ENCODE peak calls at places on chromosomes 2 and 18, in eight cellular contexts. E is stimulated activated CD4-positive, alpha-beta T cell treated with anti-CD3 and anti-CD28 coated beads, TNF-alpha, amount 100 ng/mL, for 1 hour; I is H7; K is MCF 10A; O is bronchial epithelial cell; V is C1 segment of cervical spinal cord; H is LHCN-M2; T is NCI-H1105. Q is an unnamed sample.

GRCh38 chr2:240356700-240357640 is 78.5 kb upstream of the GPC1 start:
- DNase-seq in E (no peak), I (peak), K (no peak), O (no peak), V (no peak), H (no peak), T (no peak), Q (no peak)

GRCh38 chr2:2189112-2189398 is 142.0 kb downstream of the MYT1L start:
- DNase-seq in E (no peak), I (no peak), K (no peak), O (no peak), V (no peak), H (no peak), T (no peak), Q (no peak)

GRCh38 chr2:128594273-128594910 is 275.7 kb upstream of the HS6ST1 start:
- DNase-seq in E (no peak), I (peak), K (no peak), O (no peak), V (no peak), H (no peak), T (no peak), Q (no peak)

GRCh38 chr2:11876436-11876835 is 130.0 kb downstream of the LPIN1 start:
- DNase-seq in E (no peak), I (no peak), K (no peak), O (no peak), V (no peak), H (no peak), T (no peak), Q (no peak)

GRCh38 chr2:236731767-236732580 is 162.3 kb downstream of the ACKR3 start:
- DNase-seq in E (no peak), I (no peak), K (peak), O (peak), V (peak), H (peak), T (no peak), Q (no peak)

GRCh38 chr2:127592761-127593227 is 53.2 kb upstream of the GPR17 start:
- DNase-seq in E (no peak), I (peak), K (no peak), O (no peak), V (no peak), H (no peak), T (no peak), Q (no peak)

GRCh38 chr2:162244559-162245031 is 1.4 kb upstream of the FAP start:
- DNase-seq in E (no peak), I (no peak), K (peak), O (peak), V (no peak), H (peak), T (no peak), Q (no peak)

GRCh38 chr2:69989422-69990128 is 28.1 kb upstream of the ASPRV1 start:
- DNase-seq in E (no peak), I (peak), K (no peak), O (peak), V (no peak), H (no peak), T (no peak), Q (no peak)

GRCh38 chr2:71157124-71157802 is 26.8 kb downstream of the MPHOSPH10 start:
- DNase-seq in E (peak), I (peak), K (peak), O (peak), V (no peak), H (no peak), T (peak), Q (no peak)

GRCh38 chr2:179592167-179592936 is 269.1 kb downstream of the ZNF385B start:
- DNase-seq in E (no peak), I (no peak), K (no peak), O (no peak), V (no peak), H (peak), T (no peak), Q (peak)

GRCh38 chr2:71583876-71584275 is 130.5 kb downstream of the DYSF start:
- DNase-seq in E (no peak), I (no peak), K (no peak), O (no peak), V (no peak), H (peak), T (no peak), Q (no peak)

GRCh38 chr2:222193328-222194008 is 105.3 kb downstream of the PAX3 start:
- DNase-seq in E (no peak), I (no peak), K (peak), O (no peak), V (no peak), H (peak), T (no peak), Q (no peak)

GRCh38 chr2:47945036-47945781 is 38.9 kb upstream of the FBXO11 start:
- DNase-seq in E (no peak), I (no peak), K (no peak), O (no peak), V (no peak), H (no peak), T (no peak), Q (no peak)

GRCh38 chr18:75489493-75490190 is 62.1 kb upstream of the SMIM21 start:
- DNase-seq in E (no peak), I (no peak), K (peak), O (peak), V (no peak), H (peak), T (no peak), Q (peak)

GRCh38 chr2:109383505-109384307 is 230.1 kb downstream of the SEPTIN10 start:
- DNase-seq in E (no peak), I (peak), K (no peak), O (no peak), V (no peak), H (no peak), T (no peak), Q (no peak)

GRCh38 chr18:21257383-21257782 is 15.4 kb downstream of the GREB1L start:
- DNase-seq in E (no peak), I (no peak), K (no peak), O (no peak), V (no peak), H (no peak), T (no peak), Q (no peak)

GRCh38 chr18:9671214-9671613 is 36.9 kb upstream of the RAB31 start:
- DNase-seq in E (no peak), I (no peak), K (peak), O (peak), V (no peak), H (no peak), T (no peak), Q (no peak)

GRCh38 chr2:135030826-135031225 is 16.4 kb downstream of the MAP3K19 start:
- DNase-seq in E (no peak), I (peak), K (peak), O (peak), V (no peak), H (peak), T (no peak), Q (peak)

GRCh38 chr2:39127973-39128372 is 7.1 kb upstream of the SOS1 start:
- DNase-seq in E (no peak), I (no peak), K (no peak), O (peak), V (no peak), H (peak), T (no peak), Q (no peak)

GRCh38 chr2:111037136-111037535 is 83.6 kb upstream of the BCL2L11 start:
- DNase-seq in E (no peak), I (no peak), K (no peak), O (peak), V (no peak), H (no peak), T (no peak), Q (no peak)

GRCh38 chr2:121721926-121722325 is 14.7 kb downstream of the NIFK start:
- DNase-seq in E (no peak), I (no peak), K (peak), O (peak), V (no peak), H (peak), T (no peak), Q (peak)

GRCh38 chr18:9380571-9381390 is 46.2 kb downstream of the TWSG1 start:
- DNase-seq in E (no peak), I (no peak), K (no peak), O (no peak), V (no peak), H (no peak), T (peak), Q (peak)

GRCh38 chr2:167275066-167275465 is 386.8 kb downstream of the XIRP2 start:
- DNase-seq in E (no peak), I (peak), K (no peak), O (no peak), V (no peak), H (no peak), T (no peak), Q (no peak)